ENCODE peak calls at places on chromosome 15, in five cellular contexts. O is activated CD8-positive, alpha-beta memory T cell treated with anti-CD3 and anti-CD28 coated beads for 4 hours; B is right atrium auricular region; M is CD4-positive, alpha-beta T cell; A is activated T-helper 1 cell treated with anti-CD3 and anti-CD28 coated beads, Interleukin-12 subunit alpha, Interleukin-12 subunit beta, Interleukin-2, Interleukin-4 antibody, amounts not matched to agents 30 ng/mL and 10 ng/mL and 1 ng/mL, durations not matched to agents 14 hours and 24 hours and 36 hours. R is an unnamed sample.

GRCh38 chr15:94840794-94841587 is 609.6 kb downstream of the MCTP2 start:
- DNase-seq in O (no peak), B (no peak), M (no peak), A (no peak), R (no peak)

GRCh38 chr15:29914441-29915053 is 92.3 kb upstream of the TJP1 start:
- DNase-seq in O (no peak), B (no peak), M (no peak), A (no peak), R (no peak)

GRCh38 chr15:31444844-31445243 is 118.2 kb downstream of the KLF13 start:
- DNase-seq in O (no peak), B (no peak), M (no peak), A (no peak), R (no peak)

GRCh38 chr15:78914027-78914764 is 30.6 kb downstream of the CTSH start:
- DNase-seq in O (no peak), B (no peak), M (no peak), A (no peak), R (no peak)

GRCh38 chr15:83475551-83475950 is 28.4 kb downstream of the SH3GL3 start:
- DNase-seq in O (no peak), B (no peak), M (no peak), A (no peak), R (no peak)

GRCh38 chr15:63500265-63501250 is 3.8 kb upstream of the USP3 start:
- DNase-seq in O (no peak), B (no peak), M (no peak), A (no peak), R (no peak)

GRCh38 chr15:58951388-58952060 is 18.0 kb upstream of the SLTM start:
- DNase-seq in O (no peak), B (no peak), M (no peak), A (no peak), R (no peak)

GRCh38 chr15:62103431-62103830 is 36.7 kb downstream of the C2CD4A start:
- DNase-seq in O (no peak), B (no peak), M (no peak), A (no peak), R (no peak)

GRCh38 chr15:36883705-36884355 is 216.5 kb downstream of the MEIS2 start:
- DNase-seq in O (no peak), B (peak; percentile 89), M (peak; percentile 10), A (peak; percentile 48), R (peak; percentile 21)